ENCODE peak calls at places on chromosomes 11 and 22, in four cellular contexts. D is H1, V is K562, C is SK-N-SH. P is an unnamed sample.

GRCh38 chr11:94449437-94449836 is 44.2 kb downstream of the MRE11 start:
- DNase-seq in D (no peak), V (no peak), C (no peak), P (no peak)

GRCh38 chr11:945986-946385 is 20.3 kb downstream of the AP2A2 start:
- DNase-seq in D (no peak), V (no peak), C (no peak), P (no peak)

GRCh38 chr11:94000641-94001040 is 20.5 kb upstream of the HEPHL1 start:
- DNase-seq in D (no peak), V (no peak), C (no peak), P (no peak)

GRCh38 chr11:120710354-120711187 is 199.0 kb downstream of the GRIK4 start:
- DNase-seq in D (peak; percentile 56), V (no peak), C (peak; percentile 41), P (no peak)

GRCh38 chr11:79076526-79077115 is 364.2 kb downstream of the TENM4 start:
- DNase-seq in D (no peak), V (peak; percentile 55), C (peak; percentile 53), P (no peak)

GRCh38 chr11:111797145-111797581 is 31.0 kb upstream of the PPP2R1B start:
- DNase-seq in D (no peak), V (peak; percentile 65), C (no peak), P (peak; percentile 34)

GRCh38 chr22:25059438-25059837 is 106.9 kb downstream of the KIAA1671 start:
- DNase-seq in D (no peak), V (no peak), C (no peak), P (no peak)

GRCh38 chr22:20237480-20238440 is 30.4 kb downstream of the RTN4R start:
- DNase-seq in D (no peak), V (no peak), C (no peak), P (no peak)

GRCh38 chr22:30266445-30267381 is at the start of gene OSM:
- DNase-seq in D (no peak), V (no peak), C (no peak), P (no peak)

GRCh38 chr11:15826826-15827225 is 529.5 kb downstream of the SOX6 start:
- DNase-seq in D (peak; percentile 39), V (peak; percentile 58), C (peak; percentile 63), P (no peak)

GRCh38 chr11:113974741-113975470 is at the start of gene HTR3A:
- DNase-seq in D (peak; percentile 43), V (peak; percentile 72), C (peak; percentile 43), P (no peak)

GRCh38 chr11:33704240-33705002 is 3.8 kb upstream of the C11orf91 start:
- DNase-seq in D (no peak), V (no peak), C (no peak), P (no peak)

GRCh38 chr11:64385953-64386704 is 27.2 kb downstream of the RPS6KA4 start:
- DNase-seq in D (no peak), V (no peak), C (no peak), P (no peak)

GRCh38 chr11:7531011-7531410 is 17.2 kb downstream of the PPFIBP2 start:
- DNase-seq in D (no peak), V (no peak), C (no peak), P (no peak)

GRCh38 chr22:35510951-35511350 is 29.7 kb upstream of the RASD2 start:
- DNase-seq in D (no peak), V (no peak), C (no peak), P (no peak)

GRCh38 chr11:9858218-9858617 is 194.3 kb downstream of the SWAP70 start:
- DNase-seq in D (no peak), V (no peak), C (peak; percentile 6), P (no peak)

GRCh38 chr11:26348776-26349175 is 16.8 kb downstream of the ANO3 start:
- DNase-seq in D (no peak), V (no peak), C (no peak), P (no peak)
- TF ChIP-seq NRF1 in D (no peak), V (no peak), C (no peak), P (no peak)

DNA sequence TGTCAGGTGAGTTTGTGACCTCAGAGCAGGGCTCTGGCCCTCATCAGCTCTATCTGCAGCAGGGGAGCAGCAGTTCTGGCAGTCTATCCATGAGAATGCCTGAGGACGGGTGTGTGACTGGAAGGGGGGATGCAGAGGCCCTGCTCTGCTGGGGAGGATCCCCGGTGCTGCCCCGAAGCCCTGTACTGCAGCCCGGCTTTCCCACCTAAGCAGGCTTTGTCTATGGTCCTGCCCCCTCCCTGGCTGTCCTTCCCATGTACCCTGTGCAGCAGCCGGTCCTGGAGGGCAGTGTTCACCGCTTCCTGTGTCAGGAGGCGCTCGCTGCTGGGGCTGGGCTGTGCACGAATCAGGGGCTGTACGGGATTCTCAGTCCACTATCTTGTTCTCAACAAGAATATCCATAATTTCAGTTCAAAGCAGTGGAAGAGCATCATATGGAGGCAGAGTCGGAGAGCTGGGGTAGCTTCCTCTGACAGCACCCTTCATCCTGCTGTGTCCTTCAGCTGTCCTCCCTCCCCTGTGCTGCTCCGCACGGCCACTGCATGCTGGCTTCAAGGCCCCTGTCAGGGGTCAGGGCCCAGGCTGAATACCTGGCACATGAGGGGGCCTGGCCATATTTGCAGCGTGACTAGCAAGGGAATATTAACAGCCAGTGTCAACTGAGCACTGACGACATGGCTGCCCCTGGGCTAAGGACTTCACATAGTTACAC is 125.2 kb downstream of the CTTN start:
- DNase-seq in D (no peak), V (no peak), C (peak; percentile 54), P (no peak)
- TF ChIP-seq NRF1 in D (no peak), V (no peak), C (no peak), P (no peak)

GRCh38 chr22:37326726-37327125 is 44.4 kb downstream of the CYTH4 start:
- DNase-seq in D (no peak), V (no peak), C (no peak), P (no peak)
- TF ChIP-seq NRF1 in D (no peak), V (no peak), C (no peak), P (no peak)

DNA sequence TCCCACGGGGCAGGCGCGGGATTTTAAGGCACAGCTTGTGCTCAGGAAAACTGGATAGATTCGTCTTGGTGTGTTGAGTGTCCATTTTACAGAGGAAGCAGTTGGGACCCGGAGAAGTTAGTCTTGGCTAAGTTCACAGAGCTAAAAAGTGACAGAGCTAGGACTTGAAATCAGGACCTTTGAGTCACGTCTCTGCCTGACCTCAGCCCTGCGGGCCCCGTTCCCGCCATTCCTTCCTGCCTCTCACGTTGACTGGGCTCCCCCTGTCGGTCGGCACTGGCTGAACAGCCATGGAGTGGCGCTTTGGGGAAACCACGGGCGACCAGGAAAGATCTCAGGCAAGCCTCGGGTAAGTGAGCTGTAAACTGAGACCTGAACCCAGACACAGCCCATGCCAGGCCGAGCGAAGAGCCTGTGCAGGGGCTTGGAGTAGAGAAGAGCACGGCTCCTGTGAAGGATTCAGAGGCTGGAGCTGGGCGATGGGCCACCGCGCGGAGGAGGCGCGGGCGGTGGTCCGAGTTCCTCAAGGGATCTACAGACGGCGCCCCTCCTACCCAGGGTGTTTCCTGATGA is 54.1 kb downstream of the WNT11 start:
- DNase-seq in D (peak; percentile 65), V (peak; percentile 92), C (no peak), P (peak; percentile 60)
- TF ChIP-seq NRF1 in D (no peak), V (peak; percentile 48), C (no peak), P (no peak)

GRCh38 chr11:119307974-119308373 is 9.0 kb downstream of the MCAM start:
- DNase-seq in D (no peak), V (no peak), C (no peak), P (no peak)

GRCh38 chr11:119309411-119309810 is 7.5 kb downstream of the MCAM start:
- DNase-seq in D (no peak), V (no peak), C (no peak), P (no peak)

GRCh38 chr11:119306373-119306890 is 10.5 kb downstream of the MCAM start:
- DNase-seq in D (no peak), V (no peak), C (no peak), P (no peak)

GRCh38 chr11:119305556-119306372 is 11.2 kb downstream of the MCAM start:
- DNase-seq in D (no peak), V (no peak), C (no peak), P (no peak)

DNA sequence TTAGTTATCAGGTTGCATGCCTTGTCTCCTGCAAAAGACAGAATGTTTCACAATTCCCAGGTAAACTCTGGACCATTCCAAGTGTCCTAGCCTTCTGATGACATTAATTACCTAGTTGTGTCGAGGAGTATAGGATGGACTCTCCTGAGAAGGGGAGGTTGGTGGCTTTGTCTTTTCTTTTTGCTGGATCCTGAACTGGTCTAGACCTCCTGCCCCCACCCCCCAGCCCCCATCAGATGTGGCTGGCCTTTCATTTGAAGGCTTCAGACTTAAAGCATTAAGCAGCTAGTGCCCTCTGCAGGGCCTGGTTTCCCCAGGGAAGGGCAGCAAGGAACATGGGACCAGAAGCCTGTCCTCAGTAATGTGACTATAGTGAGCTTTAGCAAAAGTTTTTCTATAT is 9.7 kb downstream of the MCAM start:
- DNase-seq in D (no peak), V (peak; percentile 42), C (peak; percentile 33), P (no peak)
- TF ChIP-seq NRF1 in D (no peak), V (no peak), C (no peak), P (no peak)

GRCh38 chr22:49737101-49737551 is 90.5 kb downstream of the BRD1 start:
- DNase-seq in D (no peak), V (no peak), C (no peak), P (no peak)
- TF ChIP-seq NRF1 in D (no peak), V (no peak), C (no peak), P (no peak)

GRCh38 chr11:108929241-108929640 is 264.4 kb downstream of the DDX10 start:
- DNase-seq in D (no peak), V (no peak), C (no peak), P (no peak)

GRCh38 chr11:108927791-108928545 is 263.1 kb downstream of the DDX10 start:
- DNase-seq in D (no peak), V (no peak), C (no peak), P (no peak)

GRCh38 chr11:108926522-108927380 is 261.9 kb downstream of the DDX10 start:
- DNase-seq in D (no peak), V (no peak), C (no peak), P (no peak)

GRCh38 chr11:108923413-108923812 is 258.5 kb downstream of the DDX10 start:
- DNase-seq in D (no peak), V (no peak), C (no peak), P (no peak)
- TF ChIP-seq NRF1 in D (no peak), V (no peak), C (no peak), P (no peak)

GRCh38 chr22:23147632-23148387 is 2.5 kb downstream of the RAB36 start:
- DNase-seq in D (no peak), V (no peak), C (no peak), P (no peak)
- TF ChIP-seq NRF1 in D (no peak), V (no peak), C (no peak), P (no peak)

DNA sequence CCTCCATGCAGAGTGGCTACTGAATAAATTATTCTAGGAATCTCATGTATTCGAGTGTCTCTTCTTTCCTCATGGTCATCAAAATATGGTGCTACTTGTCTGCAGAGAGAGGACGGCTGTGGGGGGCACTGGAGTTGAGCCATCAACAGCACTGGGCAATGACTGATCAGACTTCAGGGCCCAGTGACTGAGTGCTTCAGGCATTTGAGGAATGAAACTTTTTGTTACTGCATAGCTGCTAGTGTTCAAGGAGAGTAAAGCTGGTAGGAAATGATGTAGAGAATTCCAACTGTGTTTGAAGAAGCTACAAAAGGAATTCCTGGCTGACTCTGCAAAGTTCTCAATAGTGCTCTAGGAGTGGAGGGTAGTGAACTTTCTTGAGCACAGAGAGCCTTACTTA is 277.7 kb downstream of the CADM1 start:
- DNase-seq in D (peak; percentile 70), V (no peak), C (no peak), P (no peak)
- TF ChIP-seq NRF1 in D (no peak), V (no peak), C (no peak), P (no peak)